ENCODE peak calls at places on chromosome 4, in six cellular contexts. Q is endodermal cell; T is left lung; A is activated naive CD4-positive, alpha-beta T cell; P is RPMI8226; I is stimulated activated CD4-positive, alpha-beta T cell treated with anti-CD3 and anti-CD28 coated beads, Interleukin-1b, Interleukin-23, amount 100 ng/mL, for 24 hours. G is an unnamed sample.

GRCh38 chr4:156971623-156972369 is at the start of gene PDGFC:
- DNase-seq in Q (peak; percentile 93), T (peak; percentile 87), I (no peak), P (peak; percentile 51), A (no peak), G (peak; percentile 66)

GRCh38 chr4:41665808-41666207 is 82.7 kb downstream of the PHOX2B start:
- DNase-seq in I (no peak), Q (no peak), P (no peak), T (no peak), A (no peak), G (no peak)

GRCh38 chr4:66376921-66377320 is 706.6 kb upstream of the EPHA5 start:
- DNase-seq in A (no peak), Q (no peak), T (no peak), I (no peak), P (no peak), G (no peak)

GRCh38 chr4:63578383-63578782 is 830.9 kb downstream of the TECRL start:
- DNase-seq in Q (no peak), A (no peak), T (no peak), P (no peak), I (no peak), G (no peak)

GRCh38 chr4:123877561-123877960 is 481.0 kb downstream of the SPRY1 start:
- DNase-seq in P (no peak), A (no peak), I (no peak), T (no peak), Q (no peak), G (no peak)

GRCh38 chr4:27791640-27792039 is 931.0 kb downstream of the STIM2 start:
- DNase-seq in A (no peak), T (no peak), I (no peak), P (no peak), Q (no peak), G (no peak)

GRCh38 chr4:188411805-188412204 is 272.6 kb downstream of the TRIML1 start:
- DNase-seq in Q (no peak), T (no peak), A (no peak), I (no peak), P (no peak), G (no peak)

GRCh38 chr4:78293841-78294301 is 236.7 kb downstream of the FRAS1 start:
- DNase-seq in I (no peak), T (no peak), Q (no peak), P (no peak), A (no peak), G (no peak)

GRCh38 chr4:139177049-139177887 is at the start of gene ELF2:
- DNase-seq in A (peak; percentile 54), Q (peak; percentile 95), T (peak; percentile 97), I (peak; percentile 81), P (peak; percentile 95), G (peak; percentile 92)

GRCh38 chr4:80036949-80037348 is 36.1 kb downstream of the ANTXR2 start:
- DNase-seq in Q (no peak), I (no peak), P (no peak), T (no peak), A (no peak), G (no peak)

GRCh38 chr4:174217273-174218126 is 66.0 kb downstream of the FBXO8 start:
- DNase-seq in Q (peak; percentile 76), P (no peak), I (no peak), A (no peak), T (no peak), G (no peak)

GRCh38 chr4:55008166-55009056 is 117.0 kb downstream of the KDR start:
- DNase-seq in I (no peak), Q (peak; percentile 73), A (no peak), T (no peak), P (no peak), G (no peak)

GRCh38 chr4:3911252-3911856 is 145.2 kb downstream of the ADRA2C start:
- DNase-seq in A (no peak), Q (no peak), P (no peak), T (no peak), I (no peak), G (no peak)

GRCh38 chr4:126582737-126583136 is 1050.0 kb upstream of the INTU start:
- DNase-seq in P (no peak), I (no peak), Q (peak; percentile 69), T (no peak), A (no peak), G (peak; percentile 14)

GRCh38 chr4:123361195-123361861 is 35.3 kb upstream of the SPRY1 start:
- DNase-seq in I (no peak), T (no peak), A (no peak), Q (no peak), P (no peak), G (no peak)

GRCh38 chr4:118723369-118723768 is 38.2 kb downstream of the METTL14 start:
- DNase-seq in T (no peak), I (no peak), Q (no peak), P (no peak), A (no peak), G (no peak)

GRCh38 chr4:147034372-147034771 is 88.7 kb upstream of the TTC29 start:
- DNase-seq in P (no peak), Q (no peak), I (no peak), A (no peak), T (no peak), G (no peak)

GRCh38 chr4:184798504-184798903 is 27.3 kb downstream of the ACSL1 start:
- DNase-seq in P (no peak), I (no peak), T (no peak), Q (no peak), A (no peak), G (no peak)

GRCh38 chr4:658031-658667 is 15.9 kb downstream of the ATP5ME start:
- DNase-seq in Q (peak; percentile 44), A (no peak), I (no peak), P (no peak), T (peak; percentile 29), G (no peak)

GRCh38 chr4:7155611-7156071 is 36.7 kb upstream of the SORCS2 start:
- DNase-seq in I (no peak), Q (peak; percentile 55), A (no peak), P (no peak), T (peak; percentile 31), G (no peak)

GRCh38 chr4:61583696-61584095 is 383.6 kb downstream of the ADGRL3 start:
- DNase-seq in I (no peak), Q (no peak), P (no peak), T (no peak), A (no peak), G (no peak)